ENCODE peak calls at places on chromosomes 11 and 22, in ten cellular contexts. B is cardiac muscle cell; D is activated T-cell treated with anti-CD3 and anti-CD28 coated beads for 1 hour; S is GM12865; A is AG09309; P is HEK293T; I is IMR-90; R is stimulated activated CD8-positive, alpha-beta memory T cell treated with anti-CD3 and anti-CD28 coated beads, Interleukin-15, amount 100 ng/mL, for 4 hours; J is stimulated activated CD4-positive, alpha-beta T cell treated with anti-CD3 and anti-CD28 coated beads, TNF-alpha, amount 100 ng/mL, for 1 hour; Z is activated CD4-positive, alpha-beta T cell treated with anti-CD3 and anti-CD28 coated beads, Interleukin-2, amount 50 U/mL, for 1 hour. N is an unnamed sample.
A peak's percentile ranks its signal among the peaks of the same experiment; 100 is the strongest.

GRCh38 chr11:71500601-71501021 is 26.5 kb upstream of the KRTAP5-7 start:
- DNase-seq in A (no peak), P (no peak), I (no peak), R (no peak), D (no peak), B (no peak), S (no peak), Z (no peak), J (no peak), N (no peak)

GRCh38 chr22:27995801-27996528 is 76.9 kb upstream of the PITPNB start:
- DNase-seq in A (no peak), S (no peak), D (no peak), I (no peak), B (no peak), Z (no peak), J (no peak), R (no peak), P (no peak), N (no peak)

GRCh38 chr11:93507517-93507916 is 35.7 kb downstream of the SMCO4 start:
- DNase-seq in B (no peak), Z (no peak), S (no peak), J (no peak), D (no peak), I (no peak), A (no peak), P (no peak), R (no peak), N (no peak)

GRCh38 chr11:46967962-46968361 is 31.4 kb downstream of the CSTPP1 start:
- DNase-seq in I (no peak), B (no peak), R (no peak), J (no peak), Z (no peak), S (no peak), P (no peak), A (no peak), D (no peak), N (no peak)

GRCh38 chr11:123536690-123537437 is 106.8 kb downstream of the GRAMD1B start:
- DNase-seq in D (no peak), R (no peak), I (no peak), Z (no peak), P (no peak), J (no peak), S (no peak), B (peak; percentile 20), A (no peak), N (no peak)

GRCh38 chr11:131744847-131745246 is 374.4 kb downstream of the NTM start:
- DNase-seq in D (no peak), A (no peak), J (no peak), Z (no peak), S (no peak), P (no peak), I (peak; percentile 97), B (no peak), R (no peak), N (no peak)

GRCh38 chr11:35605691-35606090 is 12.6 kb upstream of the FJX1 start:
- DNase-seq in J (no peak), P (no peak), I (peak; percentile 59), A (no peak), R (no peak), S (no peak), Z (no peak), B (peak; percentile 76), D (no peak), N (no peak)

GRCh38 chr22:30471616-30472318 is at the start of gene SEC14L3:
- DNase-seq in P (no peak), S (no peak), B (no peak), D (no peak), A (no peak), Z (no peak), J (no peak), I (no peak), R (no peak), N (no peak)

GRCh38 chr22:17095538-17095937 is 10.7 kb downstream of the IL17RA start:
- DNase-seq in P (peak; percentile 65), Z (no peak), I (no peak), J (no peak), A (no peak), R (no peak), D (no peak), B (no peak), S (no peak), N (no peak)

GRCh38 chr11:60992842-60993409 is 21.4 kb downstream of the CD6 start:
- DNase-seq in B (peak; percentile 57), D (no peak), Z (no peak), A (no peak), R (no peak), I (no peak), J (no peak), P (no peak), S (no peak), N (no peak)

GRCh38 chr22:30238661-30239420 is 7.7 kb downstream of the LIF start:
- DNase-seq in J (no peak), B (peak; percentile 88), I (peak; percentile 87), D (no peak), A (no peak), S (no peak), Z (no peak), P (no peak), R (no peak), N (no peak)

GRCh38 chr11:69141742-69142141 is 14.0 kb upstream of the SMIM38 start:
- DNase-seq in J (no peak), P (no peak), B (no peak), D (no peak), Z (no peak), A (no peak), I (peak; percentile 8), S (no peak), R (no peak), N (no peak)

GRCh38 chr11:27266125-27266524 is 96.9 kb downstream of the CCDC34 start:
- DNase-seq in J (no peak), Z (no peak), A (no peak), I (no peak), B (no peak), S (no peak), R (no peak), D (no peak), P (no peak), N (no peak)

GRCh38 chr11:121651267-121651625 is 198.5 kb upstream of the SORL1-AS1 start:
- DNase-seq in J (no peak), D (no peak), R (no peak), S (no peak), I (no peak), B (no peak), Z (no peak), A (no peak), P (no peak), N (no peak)

GRCh38 chr11:60831501-60832079 is 10.3 kb upstream of the CCDC86 start:
- DNase-seq in A (peak; percentile 44), Z (no peak), I (peak; percentile 42), S (peak; percentile 37), P (no peak), B (peak; percentile 47), R (no peak), D (no peak), J (no peak), N (no peak)

GRCh38 chr22:19643448-19644313 is 70.6 kb upstream of the SEPTIN5 start:
- DNase-seq in Z (no peak), J (no peak), B (peak; percentile 13), A (no peak), S (no peak), R (no peak), P (no peak), D (no peak), I (no peak), N (no peak)

GRCh38 chr11:46367244-46367915 is 14.1 kb upstream of the MDK start:
- DNase-seq in I (peak; percentile 59), S (peak; percentile 72), J (peak; percentile 69), B (peak; percentile 63), Z (peak; percentile 74), P (peak; percentile 67), R (peak; percentile 40), D (peak; percentile 78), A (no peak), N (peak; percentile 57)